ENCODE peak calls at places on chromosome 14, in four cellular contexts. One of them, this sample, is unnamed.

GRCh38 chr14:68791078-68791983 is 1.5 kb downstream of the ZFP36L1 start:
- DNase-seq in SK-N-SH: no peak
- DNase-seq in GM23338: peak
- DNase-seq in HCT116: no peak
- DNase-seq in this sample: no peak

GRCh38 chr14:80669416-80669815 is 272.1 kb downstream of the CEP128 start:
- DNase-seq in SK-N-SH: no peak
- DNase-seq in GM23338: no peak
- DNase-seq in HCT116: no peak
- DNase-seq in this sample: no peak

GRCh38 chr14:72578514-72578913 is 315.4 kb downstream of the DPF3 start:
- DNase-seq in SK-N-SH: no peak
- DNase-seq in GM23338: no peak
- DNase-seq in HCT116: no peak
- DNase-seq in this sample: no peak

GRCh38 chr14:80037349-80037748 is 174.0 kb downstream of the DIO2 start:
- DNase-seq in SK-N-SH: no peak
- DNase-seq in GM23338: no peak
- DNase-seq in HCT116: no peak
- DNase-seq in this sample: no peak

GRCh38 chr14:69059658-69060648 is 80.9 kb upstream of the ACTN1 start:
- DNase-seq in SK-N-SH: no peak
- DNase-seq in GM23338: no peak
- DNase-seq in HCT116: no peak
- DNase-seq in this sample: no peak

GRCh38 chr14:93546642-93547041 is 115.9 kb downstream of the UNC79 start:
- DNase-seq in SK-N-SH: peak
- DNase-seq in GM23338: no peak
- DNase-seq in HCT116: no peak
- DNase-seq in this sample: no peak

GRCh38 chr14:72942934-72943333 is 16.7 kb downstream of the DCAF4 start:
- DNase-seq in SK-N-SH: no peak
- DNase-seq in GM23338: peak
- DNase-seq in HCT116: no peak
- DNase-seq in this sample: no peak

GRCh38 chr14:21940887-21941855 is 267.6 kb upstream of the OR4E1 start:
- DNase-seq in SK-N-SH: peak
- DNase-seq in GM23338: peak
- DNase-seq in HCT116: peak
- DNase-seq in this sample: peak

GRCh38 chr14:50726372-50727107 is 58.4 kb upstream of the SAV1 start:
- DNase-seq in SK-N-SH: no peak
- DNase-seq in GM23338: no peak
- DNase-seq in HCT116: no peak
- DNase-seq in this sample: no peak

GRCh38 chr14:101589486-101590015 is 28.3 kb downstream of the DIO3 start:
- DNase-seq in SK-N-SH: peak
- DNase-seq in GM23338: no peak
- DNase-seq in HCT116: no peak
- DNase-seq in this sample: no peak

GRCh38 chr14:89000007-89000942 is 175.8 kb downstream of the TTC8 start:
- DNase-seq in SK-N-SH: no peak
- DNase-seq in GM23338: peak
- DNase-seq in HCT116: peak
- DNase-seq in this sample: peak

GRCh38 chr14:71322660-71323250 is 415.5 kb downstream of the PCNX1 start:
- DNase-seq in SK-N-SH: peak
- DNase-seq in GM23338: no peak
- DNase-seq in HCT116: no peak
- DNase-seq in this sample: no peak

GRCh38 chr14:81302613-81303012 is 81.9 kb upstream of the GTF2A1 start:
- DNase-seq in SK-N-SH: no peak
- DNase-seq in GM23338: peak
- DNase-seq in HCT116: peak
- DNase-seq in this sample: no peak

GRCh38 chr14:25038044-25038668 is 11.8 kb downstream of the STXBP6 start:
- DNase-seq in SK-N-SH: no peak
- DNase-seq in GM23338: no peak
- DNase-seq in HCT116: no peak
- DNase-seq in this sample: no peak

GRCh38 chr14:28875937-28876910 is 109.6 kb downstream of the FOXG1 start:
- DNase-seq in SK-N-SH: no peak
- DNase-seq in GM23338: peak
- DNase-seq in HCT116: no peak
- DNase-seq in this sample: no peak

GRCh38 chr14:34081576-34082136 is 130.8 kb upstream of the EGLN3 start:
- DNase-seq in SK-N-SH: no peak
- DNase-seq in GM23338: no peak
- DNase-seq in HCT116: peak
- DNase-seq in this sample: no peak

GRCh38 chr14:64244279-64244678 is 49.9 kb downstream of the ESR2 start:
- DNase-seq in SK-N-SH: no peak
- DNase-seq in GM23338: no peak
- DNase-seq in HCT116: no peak
- DNase-seq in this sample: no peak

GRCh38 chr14:39988939-39989338 is 556.7 kb upstream of the FBXO33 start:
- DNase-seq in SK-N-SH: no peak
- DNase-seq in GM23338: peak
- DNase-seq in HCT116: peak
- DNase-seq in this sample: no peak

GRCh38 chr14:93332032-93332852 is 594 bp downstream of the BTBD7 start:
- DNase-seq in SK-N-SH: peak
- DNase-seq in GM23338: peak
- DNase-seq in HCT116: no peak
- DNase-seq in this sample: peak

GRCh38 chr14:70061108-70061507 is 127.6 kb downstream of the SLC8A3 start:
- DNase-seq in SK-N-SH: no peak
- DNase-seq in GM23338: no peak
- DNase-seq in HCT116: no peak
- DNase-seq in this sample: no peak

GRCh38 chr14:68794130-68794855 is 1.4 kb upstream of the ZFP36L1 start:
- DNase-seq in SK-N-SH: peak
- DNase-seq in GM23338: peak
- DNase-seq in HCT116: no peak
- DNase-seq in this sample: peak

GRCh38 chr14:64654072-64654899 is 49.9 kb upstream of the PLEKHG3 start:
- DNase-seq in SK-N-SH: no peak
- DNase-seq in GM23338: no peak
- DNase-seq in HCT116: no peak
- DNase-seq in this sample: peak

GRCh38 chr14:58243790-58244555 is 670 bp upstream of the PSMA3 start:
- DNase-seq in SK-N-SH: no peak
- DNase-seq in GM23338: no peak
- DNase-seq in HCT116: peak
- DNase-seq in this sample: peak

GRCh38 chr14:71374989-71375388 is 467.7 kb downstream of the PCNX1 start:
- DNase-seq in SK-N-SH: no peak
- DNase-seq in GM23338: no peak
- DNase-seq in HCT116: no peak
- DNase-seq in this sample: no peak

GRCh38 chr14:21997300-21997699 is 323.7 kb upstream of the OR4E1 start:
- DNase-seq in SK-N-SH: no peak
- DNase-seq in GM23338: peak
- DNase-seq in HCT116: peak
- DNase-seq in this sample: no peak

GRCh38 chr14:23438130-23438893 is 2.9 kb upstream of the MYH7 start:
- DNase-seq in SK-N-SH: no peak
- DNase-seq in GM23338: no peak
- DNase-seq in HCT116: no peak
- DNase-seq in this sample: no peak

GRCh38 chr14:48349689-48350088 is 674.3 kb upstream of the MDGA2 start:
- DNase-seq in SK-N-SH: no peak
- DNase-seq in GM23338: no peak
- DNase-seq in HCT116: no peak
- DNase-seq in this sample: no peak

GRCh38 chr14:69484444-69485113 is at the start of gene PLEKHD1:
- DNase-seq in SK-N-SH: peak
- DNase-seq in GM23338: peak
- DNase-seq in HCT116: peak
- DNase-seq in this sample: no peak

GRCh38 chr14:76863724-76864407 is 37.7 kb downstream of the LRRC74A start:
- DNase-seq in SK-N-SH: no peak
- DNase-seq in GM23338: no peak
- DNase-seq in HCT116: no peak
- DNase-seq in this sample: peak

GRCh38 chr14:100904307-100905019 is 941 bp upstream of the RTL1 start:
- DNase-seq in SK-N-SH: peak
- DNase-seq in GM23338: peak
- DNase-seq in HCT116: no peak
- DNase-seq in this sample: no peak

GRCh38 chr14:99790201-99790977 is 2.8 kb upstream of the EML1 start:
- DNase-seq in SK-N-SH: no peak
- DNase-seq in GM23338: no peak
- DNase-seq in HCT116: no peak
- DNase-seq in this sample: no peak

GRCh38 chr14:68359862-68360552 is 432.9 kb downstream of the ZFP36L1 start:
- DNase-seq in SK-N-SH: no peak
- DNase-seq in GM23338: no peak
- DNase-seq in HCT116: peak
- DNase-seq in this sample: no peak

DNA sequence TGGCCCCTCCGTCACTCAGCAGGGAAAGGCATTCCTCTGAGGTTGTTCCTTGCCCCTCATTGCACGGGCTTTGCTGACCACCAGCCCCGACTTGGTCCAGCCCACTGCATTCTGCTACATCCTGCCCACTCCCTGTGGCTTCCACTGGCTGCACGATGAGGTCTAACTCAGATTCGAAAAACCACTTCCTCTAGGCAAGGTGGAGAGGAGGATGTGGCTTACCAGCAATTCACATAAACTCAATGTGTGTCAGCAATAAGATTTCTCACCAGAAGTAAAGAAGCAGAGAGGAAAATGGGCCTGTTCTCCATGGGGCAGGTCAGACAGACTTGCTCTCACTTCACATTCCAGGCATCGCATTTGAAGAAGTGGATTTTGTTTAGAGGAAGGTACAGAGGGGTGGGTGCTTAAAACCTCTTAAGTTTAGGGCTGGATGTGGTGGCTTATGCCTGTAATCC is 14.7 kb downstream of the GPR68 start:
- DNase-seq in SK-N-SH: no peak
- DNase-seq in GM23338: no peak
- DNase-seq in HCT116: no peak
- DNase-seq in this sample: peak
- H3K27ac ChIP-seq in SK-N-SH: no peak
- H3K27ac ChIP-seq in GM23338: no peak
- H3K27ac ChIP-seq in HCT116: no peak
- H3K27ac ChIP-seq in this sample: peak

GRCh38 chr14:38524636-38525403 is 268.9 kb upstream of the CLEC14A start:
- DNase-seq in SK-N-SH: no peak
- DNase-seq in GM23338: peak
- DNase-seq in HCT116: no peak
- DNase-seq in this sample: no peak

GRCh38 chr14:38526841-38527501 is 271.1 kb upstream of the CLEC14A start:
- DNase-seq in SK-N-SH: no peak
- DNase-seq in GM23338: no peak
- DNase-seq in HCT116: no peak
- DNase-seq in this sample: no peak

GRCh38 chr14:38527502-38527878 is 271.6 kb upstream of the CLEC14A start:
- DNase-seq in SK-N-SH: no peak
- DNase-seq in GM23338: no peak
- DNase-seq in HCT116: no peak
- DNase-seq in this sample: no peak

GRCh38 chr14:38522724-38523123 is 266.8 kb upstream of the CLEC14A start:
- DNase-seq in SK-N-SH: no peak
- DNase-seq in GM23338: no peak
- DNase-seq in HCT116: no peak
- DNase-seq in this sample: no peak

DNA sequence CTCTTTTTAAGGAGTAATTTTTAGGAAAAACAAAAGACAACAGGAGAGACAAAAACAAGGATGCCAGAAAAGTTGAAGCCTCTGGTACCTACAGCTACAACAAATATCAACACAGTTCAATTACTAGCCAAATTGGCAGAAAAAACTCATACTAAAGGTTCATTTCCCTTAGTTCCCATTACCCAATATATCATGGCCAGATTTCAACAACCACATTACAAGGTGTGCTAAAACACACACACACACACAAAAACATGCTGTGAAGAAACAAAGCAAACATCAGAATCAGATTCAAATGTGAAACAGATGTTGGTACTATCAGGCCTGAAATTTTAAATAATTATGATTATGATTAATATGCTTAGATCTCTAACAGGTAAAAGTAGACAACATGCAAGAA is 272.7 kb upstream of the CLEC14A start:
- DNase-seq in SK-N-SH: no peak
- DNase-seq in GM23338: no peak
- DNase-seq in HCT116: no peak
- DNase-seq in this sample: no peak
- TF ChIP-seq REST in SK-N-SH: no peak
- TF ChIP-seq REST in GM23338: no peak
- TF ChIP-seq REST in HCT116: no peak
- TF ChIP-seq REST in this sample: no peak

GRCh38 chr14:54197369-54197768 is 199.4 kb upstream of the CDKN3 start:
- DNase-seq in SK-N-SH: no peak
- DNase-seq in GM23338: no peak
- DNase-seq in HCT116: no peak
- DNase-seq in this sample: no peak
- H3K27ac ChIP-seq in SK-N-SH: no peak
- H3K27ac ChIP-seq in GM23338: no peak
- H3K27ac ChIP-seq in HCT116: no peak
- H3K27ac ChIP-seq in this sample: no peak

GRCh38 chr14:104822821-104823615 is 22.1 kb downstream of the ZBTB42 start:
- DNase-seq in SK-N-SH: no peak
- DNase-seq in GM23338: no peak
- DNase-seq in HCT116: no peak
- DNase-seq in this sample: no peak

GRCh38 chr14:104826858-104827172 is 25.9 kb downstream of the ZBTB42 start:
- DNase-seq in SK-N-SH: no peak
- DNase-seq in GM23338: peak
- DNase-seq in HCT116: no peak
- DNase-seq in this sample: no peak

GRCh38 chr14:104826197-104826857 is 25.4 kb downstream of the ZBTB42 start:
- DNase-seq in SK-N-SH: peak
- DNase-seq in GM23338: peak
- DNase-seq in HCT116: peak
- DNase-seq in this sample: peak

GRCh38 chr14:104821971-104822608 is 21.2 kb downstream of the ZBTB42 start:
- DNase-seq in SK-N-SH: no peak
- DNase-seq in GM23338: no peak
- DNase-seq in HCT116: no peak
- DNase-seq in this sample: no peak

DNA sequence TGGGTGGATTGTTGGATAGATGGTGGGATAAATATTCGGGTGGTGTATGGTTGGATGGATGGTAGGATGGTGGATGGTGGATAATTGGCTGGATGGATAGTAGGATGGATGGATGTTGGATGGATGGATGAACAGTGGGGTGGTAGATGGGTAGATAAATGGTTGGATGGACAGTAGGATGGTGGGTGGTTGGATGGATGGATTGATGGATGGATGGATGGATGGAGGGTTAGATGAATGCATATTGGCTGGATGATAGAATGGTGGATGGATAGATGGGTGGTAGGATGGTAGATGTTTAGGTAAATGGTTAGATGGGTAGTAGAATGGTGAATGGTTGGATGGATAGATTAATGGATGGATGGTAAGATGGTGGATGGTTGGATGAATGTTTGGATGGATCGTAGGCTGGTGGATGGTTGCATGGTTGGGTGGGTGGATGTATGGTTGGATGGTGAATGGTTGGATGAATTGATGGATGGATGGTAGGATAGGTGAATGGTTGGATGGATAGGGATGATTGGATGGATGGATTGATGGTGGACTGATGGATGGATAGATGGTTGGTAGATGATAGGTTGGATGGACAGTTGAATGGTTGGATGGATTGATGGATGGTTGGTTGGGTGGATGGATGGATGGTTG is 23.6 kb downstream of the ZBTB42 start:
- DNase-seq in SK-N-SH: no peak
- DNase-seq in GM23338: no peak
- DNase-seq in HCT116: no peak
- DNase-seq in this sample: no peak
- TF ChIP-seq REST in SK-N-SH: no peak
- TF ChIP-seq REST in GM23338: no peak
- TF ChIP-seq REST in HCT116: no peak
- TF ChIP-seq REST in this sample: no peak

This sample was measured in HL-60.